ENCODE peak calls at places on chromosome 15, in eight cellular contexts. One of them, this sample, is unnamed.

GRCh38 chr15:57422113-57422754 is 45.9 kb downstream of the CGNL1 start:
- DNase-seq in A549: no peak
- DNase-seq in HL-60: peak; percentile 4
- DNase-seq in GM23248: peak; percentile 61
- DNase-seq in effector memory CD4-positive, alpha-beta T cell: no peak
- DNase-seq in brain microvascular endothelial cell: no peak
- DNase-seq in pancreas: no peak
- DNase-seq in SJSA1: no peak
- DNase-seq in this sample: no peak

GRCh38 chr15:90213123-90213817 is 12.1 kb downstream of the SEMA4B start:
- DNase-seq in effector memory CD4-positive, alpha-beta T cell: no peak
- DNase-seq in brain microvascular endothelial cell: no peak
- DNase-seq in GM23248: no peak
- DNase-seq in SJSA1: no peak
- DNase-seq in HL-60: no peak
- DNase-seq in A549: no peak
- DNase-seq in pancreas: peak; percentile 70
- DNase-seq in this sample: peak; percentile 42

GRCh38 chr15:71349336-71349735 is 234.1 kb downstream of the THSD4 start:
- DNase-seq in GM23248: no peak
- DNase-seq in effector memory CD4-positive, alpha-beta T cell: no peak
- DNase-seq in A549: no peak
- DNase-seq in brain microvascular endothelial cell: no peak
- DNase-seq in pancreas: no peak
- DNase-seq in SJSA1: no peak
- DNase-seq in HL-60: no peak
- DNase-seq in this sample: no peak

GRCh38 chr15:45131510-45131909 is 1.7 kb downstream of the DUOX1 start:
- DNase-seq in HL-60: no peak
- DNase-seq in SJSA1: no peak
- DNase-seq in A549: no peak
- DNase-seq in brain microvascular endothelial cell: no peak
- DNase-seq in pancreas: no peak
- DNase-seq in effector memory CD4-positive, alpha-beta T cell: no peak
- DNase-seq in GM23248: no peak
- DNase-seq in this sample: no peak

GRCh38 chr15:78749831-78750230 is 61.4 kb downstream of the ADAMTS7 start:
- DNase-seq in SJSA1: no peak
- DNase-seq in HL-60: no peak
- DNase-seq in pancreas: peak; percentile 45
- DNase-seq in A549: no peak
- DNase-seq in GM23248: no peak
- DNase-seq in brain microvascular endothelial cell: no peak
- DNase-seq in effector memory CD4-positive, alpha-beta T cell: no peak
- DNase-seq in this sample: no peak

GRCh38 chr15:88913017-88913849 is at the start of gene MFGE8:
- DNase-seq in pancreas: peak; percentile 80
- DNase-seq in HL-60: no peak
- DNase-seq in A549: peak; percentile 77
- DNase-seq in SJSA1: peak; percentile 81
- DNase-seq in effector memory CD4-positive, alpha-beta T cell: peak; percentile 34
- DNase-seq in GM23248: peak; percentile 88
- DNase-seq in brain microvascular endothelial cell: peak; percentile 51
- DNase-seq in this sample: peak; percentile 90

GRCh38 chr15:29670945-29671307 is 151.3 kb downstream of the TJP1 start:
- DNase-seq in HL-60: no peak
- DNase-seq in brain microvascular endothelial cell: peak; percentile 75
- DNase-seq in effector memory CD4-positive, alpha-beta T cell: no peak
- DNase-seq in pancreas: peak; percentile 72
- DNase-seq in SJSA1: peak; percentile 87
- DNase-seq in GM23248: peak; percentile 89
- DNase-seq in A549: peak; percentile 99
- DNase-seq in this sample: peak; percentile 68

GRCh38 chr15:75107905-75108838 is 84.8 kb downstream of the PPCDC start:
- DNase-seq in GM23248: peak; percentile 91
- DNase-seq in A549: peak; percentile 75
- DNase-seq in HL-60: peak; percentile 97
- DNase-seq in effector memory CD4-positive, alpha-beta T cell: peak; percentile 34
- DNase-seq in SJSA1: peak; percentile 91
- DNase-seq in pancreas: no peak
- DNase-seq in brain microvascular endothelial cell: peak; percentile 70
- DNase-seq in this sample: peak; percentile 26

GRCh38 chr15:53522878-53523455 is 236.5 kb downstream of the WDR72 start:
- DNase-seq in A549: no peak
- DNase-seq in effector memory CD4-positive, alpha-beta T cell: no peak
- DNase-seq in brain microvascular endothelial cell: no peak
- DNase-seq in HL-60: no peak
- DNase-seq in pancreas: no peak
- DNase-seq in GM23248: no peak
- DNase-seq in SJSA1: no peak
- DNase-seq in this sample: no peak

GRCh38 chr15:70257573-70258220 is 160.0 kb upstream of the TLE3 start:
- DNase-seq in HL-60: peak; percentile 77
- DNase-seq in SJSA1: no peak
- DNase-seq in pancreas: no peak
- DNase-seq in GM23248: no peak
- DNase-seq in effector memory CD4-positive, alpha-beta T cell: no peak
- DNase-seq in brain microvascular endothelial cell: no peak
- DNase-seq in A549: no peak
- DNase-seq in this sample: no peak

DNA sequence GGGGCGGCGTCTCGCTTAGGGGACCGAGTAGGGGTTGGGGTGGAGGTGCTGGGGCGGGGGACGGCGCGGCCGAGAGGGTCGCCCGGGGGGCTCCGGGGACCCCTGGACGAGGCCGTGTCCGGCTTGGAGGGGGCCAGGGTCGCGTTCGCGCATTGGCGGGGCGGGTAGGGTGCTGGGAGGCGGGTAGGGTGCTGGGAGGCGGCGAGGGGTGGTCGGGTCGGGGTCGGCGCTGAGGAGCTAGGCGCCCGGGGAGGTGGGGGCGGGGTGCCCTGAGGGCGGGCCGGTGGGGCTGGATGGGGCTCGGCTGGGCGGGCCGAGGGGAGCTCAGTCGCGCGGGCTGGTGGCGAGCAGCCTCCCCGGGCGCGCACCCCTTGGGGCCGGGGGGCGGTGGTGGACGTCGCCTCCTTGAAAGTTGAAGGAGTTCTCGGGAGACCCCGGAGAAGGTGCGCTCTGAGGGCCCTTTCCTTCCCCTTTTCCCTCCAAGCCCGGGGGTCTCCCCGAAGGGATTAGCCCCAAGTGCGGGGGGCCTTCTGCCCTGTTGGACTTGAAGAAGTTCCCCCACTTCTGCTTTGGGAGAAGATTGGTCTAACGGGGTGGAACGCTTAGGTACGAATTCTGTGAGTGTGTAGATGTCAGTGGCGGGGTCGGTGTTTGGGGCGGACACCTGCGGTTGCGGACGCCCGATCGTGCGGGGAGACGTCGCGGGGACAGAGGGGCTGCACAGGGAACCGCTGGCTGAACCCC is 545 bp downstream of the MEF2A start:
- DNase-seq in SJSA1: no peak
- DNase-seq in pancreas: peak; percentile 77
- DNase-seq in A549: no peak
- DNase-seq in effector memory CD4-positive, alpha-beta T cell: no peak
- DNase-seq in brain microvascular endothelial cell: no peak
- DNase-seq in GM23248: peak; percentile 53
- DNase-seq in HL-60: peak; percentile 53
- DNase-seq in this sample: peak; percentile 62
- H3K4me3 ChIP-seq in SJSA1: peak overlapping the region; percentile 73
- H3K4me3 ChIP-seq in pancreas: peak overlapping the region; percentile 57
- H3K4me3 ChIP-seq in A549: peak overlapping the region; percentile 64
- H3K4me3 ChIP-seq in effector memory CD4-positive, alpha-beta T cell: peak overlapping the region; percentile 84
- H3K4me3 ChIP-seq in brain microvascular endothelial cell: peak overlapping the region; percentile 85
- H3K4me3 ChIP-seq in GM23248: peak overlapping the region; percentile 100
- H3K4me3 ChIP-seq in HL-60: peak overlapping the region; percentile 76
- H3K4me3 ChIP-seq in this sample: peak overlapping the region; percentile 76

GRCh38 chr15:59177445-59177728 is 29.3 kb upstream of the LDHAL6B start:
- DNase-seq in A549: no peak
- DNase-seq in effector memory CD4-positive, alpha-beta T cell: no peak
- DNase-seq in pancreas: no peak
- DNase-seq in brain microvascular endothelial cell: no peak
- DNase-seq in GM23248: no peak
- DNase-seq in HL-60: no peak
- DNase-seq in SJSA1: no peak
- DNase-seq in this sample: no peak

GRCh38 chr15:59174161-59174845 is 32.3 kb upstream of the LDHAL6B start:
- DNase-seq in pancreas: no peak
- DNase-seq in brain microvascular endothelial cell: peak; percentile 36
- DNase-seq in effector memory CD4-positive, alpha-beta T cell: no peak
- DNase-seq in SJSA1: peak; percentile 54
- DNase-seq in A549: no peak
- DNase-seq in HL-60: no peak
- DNase-seq in GM23248: peak; percentile 10
- DNase-seq in this sample: no peak

GRCh38 chr15:59178151-59178705 is 28.4 kb upstream of the LDHAL6B start:
- DNase-seq in brain microvascular endothelial cell: no peak
- DNase-seq in GM23248: no peak
- DNase-seq in SJSA1: no peak
- DNase-seq in pancreas: no peak
- DNase-seq in A549: no peak
- DNase-seq in effector memory CD4-positive, alpha-beta T cell: no peak
- DNase-seq in HL-60: no peak
- DNase-seq in this sample: no peak

GRCh38 chr15:59174846-59175831 is 31.5 kb upstream of the LDHAL6B start:
- DNase-seq in GM23248: peak; percentile 90
- DNase-seq in A549: peak; percentile 87
- DNase-seq in brain microvascular endothelial cell: peak; percentile 80
- DNase-seq in effector memory CD4-positive, alpha-beta T cell: no peak
- DNase-seq in SJSA1: peak; percentile 93
- DNase-seq in HL-60: peak; percentile 52
- DNase-seq in pancreas: no peak
- DNase-seq in this sample: peak; percentile 81

DNA sequence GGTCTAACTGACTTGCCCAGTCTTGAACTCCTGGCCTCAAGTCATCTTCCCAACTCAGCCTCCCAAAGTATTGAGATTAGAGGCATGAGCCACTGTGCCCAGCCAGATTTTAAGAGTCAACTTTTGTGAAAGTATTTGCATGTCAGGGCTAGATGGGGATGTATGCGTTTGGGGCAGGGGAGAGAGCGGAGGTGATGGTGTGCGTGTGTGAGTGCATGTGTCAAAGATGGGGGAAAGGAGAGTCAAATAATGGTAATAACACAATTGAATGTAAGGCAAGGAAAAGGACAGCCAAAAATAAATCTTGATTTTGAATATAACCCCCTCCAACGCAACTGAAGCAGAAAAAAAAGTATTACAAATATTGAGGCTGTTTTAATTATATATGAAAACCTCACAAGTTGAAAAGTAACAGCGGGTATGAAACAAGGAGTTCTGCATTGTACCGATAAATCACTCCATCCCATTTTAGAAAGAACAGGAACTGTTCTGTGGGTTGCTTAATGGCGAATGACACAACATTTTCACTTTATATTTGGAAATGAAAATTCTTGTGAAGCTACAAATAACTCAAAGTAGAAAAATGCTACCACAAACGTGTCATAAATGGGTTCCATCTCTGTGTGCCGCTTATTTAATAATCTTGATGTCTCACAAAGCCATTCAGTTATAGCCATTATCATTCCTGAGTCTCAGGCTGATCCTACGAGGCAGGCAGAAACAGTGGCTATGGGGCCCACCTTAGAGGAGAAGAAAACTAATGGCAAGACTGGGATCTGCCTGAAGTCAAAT is 29.8 kb upstream of the LDHAL6B start:
- DNase-seq in pancreas: no peak
- DNase-seq in A549: no peak
- DNase-seq in effector memory CD4-positive, alpha-beta T cell: no peak
- DNase-seq in HL-60: no peak
- DNase-seq in SJSA1: no peak
- DNase-seq in GM23248: no peak
- DNase-seq in brain microvascular endothelial cell: no peak
- DNase-seq in this sample: no peak
- H3K4me3 ChIP-seq in pancreas: no peak overlapping the region
- H3K4me3 ChIP-seq in A549: no peak overlapping the region
- H3K4me3 ChIP-seq in effector memory CD4-positive, alpha-beta T cell: no peak overlapping the region
- H3K4me3 ChIP-seq in HL-60: no peak overlapping the region
- H3K4me3 ChIP-seq in SJSA1: no peak overlapping the region
- H3K4me3 ChIP-seq in GM23248: no peak overlapping the region
- H3K4me3 ChIP-seq in brain microvascular endothelial cell: no peak overlapping the region
- H3K4me3 ChIP-seq in this sample: no peak overlapping the region

DNA sequence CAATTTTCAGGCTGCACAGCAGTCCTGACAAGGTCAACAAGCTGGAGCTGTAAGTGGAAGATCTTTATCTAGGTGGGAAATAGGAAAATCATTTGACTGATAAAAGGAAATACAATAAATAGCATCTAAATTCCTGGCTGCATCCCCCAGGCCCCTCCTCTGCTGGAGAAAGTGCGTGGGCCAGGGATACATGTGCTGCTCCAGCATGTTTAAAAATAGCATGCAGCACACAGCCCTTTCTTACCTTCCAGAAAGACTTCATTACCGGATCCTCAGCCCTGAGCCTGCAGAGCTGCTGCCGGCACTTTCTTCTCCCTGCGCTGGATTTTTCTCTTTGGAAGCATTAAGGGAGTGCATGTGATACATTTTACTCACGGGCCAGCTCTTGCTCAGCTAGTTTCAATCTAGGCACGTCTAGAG is 77.3 kb downstream of the HMG20A start:
- DNase-seq in A549: no peak
- DNase-seq in GM23248: peak; percentile 60
- DNase-seq in pancreas: no peak
- DNase-seq in effector memory CD4-positive, alpha-beta T cell: no peak
- DNase-seq in HL-60: no peak
- DNase-seq in SJSA1: no peak
- DNase-seq in brain microvascular endothelial cell: peak; percentile 16
- DNase-seq in this sample: peak; percentile 42
- H3K4me3 ChIP-seq in A549: no peak overlapping the region
- H3K4me3 ChIP-seq in GM23248: peak overlapping the region; percentile 53
- H3K4me3 ChIP-seq in pancreas: no peak overlapping the region
- H3K4me3 ChIP-seq in effector memory CD4-positive, alpha-beta T cell: no peak overlapping the region
- H3K4me3 ChIP-seq in HL-60: no peak overlapping the region
- H3K4me3 ChIP-seq in SJSA1: no peak overlapping the region
- H3K4me3 ChIP-seq in brain microvascular endothelial cell: no peak overlapping the region
- H3K4me3 ChIP-seq in this sample: no peak overlapping the region

DNA sequence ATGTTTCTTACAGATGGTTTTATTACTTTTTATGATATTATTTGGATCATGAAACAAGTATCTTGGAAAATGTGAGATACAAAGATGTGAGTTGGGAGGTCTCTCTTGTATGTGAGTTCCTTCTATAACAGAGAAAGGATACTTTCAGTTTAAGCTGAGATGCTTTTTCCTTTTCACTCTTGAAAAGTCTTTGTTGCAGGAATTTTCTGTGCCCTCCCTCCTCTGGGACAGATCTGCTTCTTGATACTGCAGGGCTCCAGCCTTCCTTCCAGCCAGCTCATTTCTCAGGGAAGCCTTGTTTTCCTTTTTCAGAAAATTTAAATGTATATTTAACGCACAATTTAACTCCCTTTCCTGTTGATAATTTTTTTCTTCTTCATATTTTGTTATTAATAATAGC is 105.4 kb downstream of the IGF1R start:
- DNase-seq in effector memory CD4-positive, alpha-beta T cell: no peak
- DNase-seq in A549: no peak
- DNase-seq in HL-60: no peak
- DNase-seq in brain microvascular endothelial cell: no peak
- DNase-seq in GM23248: peak; percentile 28
- DNase-seq in pancreas: no peak
- DNase-seq in SJSA1: no peak
- DNase-seq in this sample: no peak
- H3K4me3 ChIP-seq in effector memory CD4-positive, alpha-beta T cell: no peak overlapping the region
- H3K4me3 ChIP-seq in A549: peak overlapping the region; percentile 37
- H3K4me3 ChIP-seq in HL-60: no peak overlapping the region
- H3K4me3 ChIP-seq in brain microvascular endothelial cell: peak overlapping the region; percentile 4
- H3K4me3 ChIP-seq in GM23248: peak overlapping the region; percentile 72
- H3K4me3 ChIP-seq in pancreas: no peak overlapping the region
- H3K4me3 ChIP-seq in SJSA1: peak overlapping the region; percentile 25
- H3K4me3 ChIP-seq in this sample: no peak overlapping the region